ENCODE peak calls at places on chromosomes 12 and 14, in seven cellular contexts. V, E, W, U, J, P and X are unnamed samples.

GRCh38 chr14:100533647-100534485 is 53.4 kb downstream of the BEGAIN start:
- DNase-seq in V (peak; percentile 3), E (peak; percentile 43), W (peak; percentile 65), U (no peak), J (no peak), P (peak; percentile 48), X (no peak)

GRCh38 chr12:67939611-67940010 is 49.6 kb upstream of the IFNG-AS1 start:
- DNase-seq in V (no peak), E (no peak), W (no peak), U (no peak), J (no peak), P (no peak), X (no peak)

GRCh38 chr12:56462565-56462964 is 5.8 kb upstream of the SPRYD4 start:
- DNase-seq in V (no peak), E (no peak), W (no peak), U (no peak), J (peak; percentile 88), P (no peak), X (no peak)

GRCh38 chr12:121489874-121490273 is 90.0 kb downstream of the RNF34 start:
- DNase-seq in V (no peak), E (no peak), W (no peak), U (no peak), J (no peak), P (no peak), X (no peak)

GRCh38 chr14:104096751-104097700 is 11.5 kb downstream of the ASPG start:
- DNase-seq in V (no peak), E (peak; percentile 42), W (peak; percentile 28), U (no peak), J (peak; percentile 56), P (peak; percentile 42), X (no peak)

GRCh38 chr14:92486881-92487280 is 26.7 kb upstream of the RIN3 start:
- DNase-seq in V (no peak), E (no peak), W (no peak), U (no peak), J (no peak), P (no peak), X (no peak)

GRCh38 chr12:94872671-94873367 is 130.7 kb downstream of the NDUFA12 start:
- DNase-seq in V (no peak), E (no peak), W (no peak), U (no peak), J (peak; percentile 44), P (no peak), X (no peak)

GRCh38 chr14:63039800-63040380 is 5.4 kb downstream of the KCNH5 start:
- DNase-seq in V (no peak), E (no peak), W (no peak), U (peak; percentile 27), J (peak; percentile 85), P (no peak), X (no peak)

GRCh38 chr14:53902307-53902706 is 54.3 kb downstream of the BMP4 start:
- DNase-seq in V (no peak), E (no peak), W (no peak), U (no peak), J (no peak), P (no peak), X (no peak)

GRCh38 chr14:75013290-75013689 is 10.6 kb downstream of the EIF2B2 start:
- DNase-seq in V (peak; percentile 30), E (peak; percentile 73), W (no peak), U (no peak), J (no peak), P (no peak), X (no peak)

GRCh38 chr12:96157427-96157826 is 36.7 kb upstream of the ELK3 start:
- DNase-seq in V (no peak), E (no peak), W (no peak), U (no peak), J (no peak), P (no peak), X (no peak)

GRCh38 chr12:115456946-115457689 is 773.1 kb upstream of the TBX3 start:
- DNase-seq in V (no peak), E (no peak), W (no peak), U (no peak), J (peak; percentile 67), P (no peak), X (no peak)

GRCh38 chr12:122005252-122005651 is 16.4 kb upstream of the BCL7A start:
- DNase-seq in V (no peak), E (peak; percentile 12), W (peak; percentile 12), U (no peak), J (no peak), P (no peak), X (no peak)

GRCh38 chr14:95220663-95221231 is 63.4 kb upstream of the DICER1 start:
- DNase-seq in V (no peak), E (no peak), W (no peak), U (no peak), J (peak; percentile 20), P (no peak), X (no peak)

GRCh38 chr12:91040356-91040755 is 17.5 kb downstream of the KERA start:
- DNase-seq in V (no peak), E (no peak), W (no peak), U (no peak), J (no peak), P (no peak), X (no peak)

GRCh38 chr12:124248862-124249825 is 45.7 kb upstream of the RFLNA start:
- DNase-seq in V (no peak), E (no peak), W (no peak), U (no peak), J (no peak), P (no peak), X (no peak)

GRCh38 chr14:98181768-98182167 is 1090.2 kb downstream of the BCL11B start:
- DNase-seq in V (no peak), E (no peak), W (no peak), U (no peak), J (no peak), P (no peak), X (no peak)
- H3K27ac ChIP-seq in V (no peak overlapping the region), E (no peak overlapping the region), W (no peak overlapping the region), U (peak overlapping the region; percentile 50), J (no peak overlapping the region), P (no peak overlapping the region), X (no peak overlapping the region)

GRCh38 chr12:11892065-11892391 is 178.7 kb upstream of the BCL2L14 start:
- DNase-seq in V (no peak), E (no peak), W (no peak), U (no peak), J (no peak), P (no peak), X (no peak)
- H3K27ac ChIP-seq in V (peak overlapping the region; percentile 39), E (no peak overlapping the region), W (no peak overlapping the region), U (no peak overlapping the region), J (no peak overlapping the region), P (no peak overlapping the region), X (no peak overlapping the region)

DNA sequence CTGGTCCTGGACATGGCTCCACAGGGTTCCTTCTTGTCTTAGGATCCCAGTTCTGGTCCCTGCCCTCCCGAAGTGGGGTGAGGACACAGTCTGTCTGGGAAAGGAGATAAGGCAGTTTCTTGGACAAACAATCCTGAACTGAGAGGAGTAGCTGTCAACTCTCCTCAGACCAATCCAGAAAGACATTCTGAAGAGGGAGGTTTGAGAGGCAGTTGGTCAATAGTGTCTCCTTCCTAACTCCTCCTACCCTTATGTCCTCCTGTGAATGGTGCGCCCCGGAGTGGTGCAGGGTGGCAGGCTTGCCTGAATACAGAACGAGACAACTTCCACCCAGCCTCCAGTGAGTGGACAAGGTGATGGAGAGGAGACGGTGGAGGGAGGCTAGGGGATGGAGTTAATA is 15.4 kb upstream of the ASIC1 start:
- DNase-seq in V (no peak), E (no peak), W (no peak), U (no peak), J (no peak), P (no peak), X (no peak)
- H3K27ac ChIP-seq in V (no peak overlapping the region), E (no peak overlapping the region), W (no peak overlapping the region), U (no peak overlapping the region), J (no peak overlapping the region), P (no peak overlapping the region), X (no peak overlapping the region)

GRCh38 chr12:131832393-131833231 is 4.4 kb downstream of the MMP17 start:
- DNase-seq in V (no peak), E (no peak), W (peak; percentile 51), U (no peak), J (no peak), P (peak; percentile 85), X (no peak)
- H3K27ac ChIP-seq in V (peak overlapping the region; percentile 19), E (no peak overlapping the region), W (peak overlapping the region; percentile 6), U (no peak overlapping the region), J (no peak overlapping the region), P (no peak overlapping the region), X (peak overlapping the region; percentile 78)

GRCh38 chr14:61564623-61565091 is 130.7 kb upstream of the HIF1A start:
- DNase-seq in V (no peak), E (no peak), W (no peak), U (no peak), J (no peak), P (no peak), X (no peak)

GRCh38 chr14:61562321-61563161 is 132.8 kb upstream of the HIF1A start:
- DNase-seq in V (no peak), E (no peak), W (no peak), U (no peak), J (no peak), P (no peak), X (peak; percentile 51)

GRCh38 chr14:61563880-61564622 is 131.3 kb upstream of the HIF1A start:
- DNase-seq in V (no peak), E (no peak), W (no peak), U (no peak), J (no peak), P (no peak), X (no peak)

GRCh38 chr14:61561657-61562276 is 133.5 kb upstream of the HIF1A start:
- DNase-seq in V (peak; percentile 82), E (peak; percentile 91), W (peak; percentile 66), U (no peak), J (no peak), P (peak; percentile 78), X (peak; percentile 30)

DNA sequence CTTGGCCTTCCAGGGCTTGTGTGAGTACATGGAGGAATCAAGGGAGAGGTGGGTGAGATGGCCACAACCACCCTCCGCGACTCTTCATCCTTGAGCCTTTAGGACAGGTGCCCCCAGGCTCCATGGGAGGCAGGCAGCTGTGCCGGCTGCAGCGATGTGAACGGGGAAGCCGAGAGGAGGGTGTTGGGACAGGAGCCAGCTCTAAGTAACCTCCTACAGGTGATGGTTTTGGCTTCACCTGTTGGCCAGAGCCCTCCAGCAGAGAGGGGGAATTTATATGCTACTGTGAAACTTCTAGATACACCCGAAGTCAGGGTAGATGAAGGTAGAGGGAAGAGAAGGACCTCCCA is 132.2 kb upstream of the HIF1A start:
- DNase-seq in V (no peak), E (no peak), W (no peak), U (no peak), J (no peak), P (no peak), X (no peak)
- H3K27ac ChIP-seq in V (no peak overlapping the region), E (no peak overlapping the region), W (no peak overlapping the region), U (no peak overlapping the region), J (no peak overlapping the region), P (peak overlapping the region; percentile 83), X (no peak overlapping the region)

DNA sequence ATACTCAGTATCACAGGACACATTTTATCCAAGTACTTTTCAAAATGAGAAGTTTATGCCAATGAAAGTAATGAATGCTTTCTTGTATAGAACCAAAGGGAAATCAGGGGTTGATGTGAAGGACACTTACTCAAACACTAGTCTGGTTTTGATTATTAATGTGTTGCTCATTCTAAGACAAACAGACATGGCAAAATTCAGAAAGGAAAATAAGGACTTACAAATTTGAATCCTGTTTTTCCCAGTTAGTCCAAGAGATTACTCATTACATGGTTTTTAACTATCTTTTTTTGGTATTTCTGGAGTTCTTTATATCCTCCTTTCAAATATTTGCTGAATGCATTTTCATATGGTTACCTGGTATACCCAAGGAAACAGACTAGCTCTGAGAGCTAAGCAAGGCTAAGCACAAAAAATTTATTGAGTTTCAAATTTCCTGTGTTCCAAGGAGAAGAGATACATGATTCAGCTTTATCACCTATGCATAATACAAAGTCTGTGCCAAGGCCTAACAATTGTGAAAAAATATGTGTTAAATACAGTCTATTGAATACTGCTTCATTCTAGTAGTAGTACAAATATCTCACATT is 103.8 kb upstream of the LGR5 start:
- DNase-seq in V (no peak), E (no peak), W (no peak), U (no peak), J (no peak), P (no peak), X (no peak)
- H3K27ac ChIP-seq in V (no peak overlapping the region), E (no peak overlapping the region), W (no peak overlapping the region), U (no peak overlapping the region), J (no peak overlapping the region), P (no peak overlapping the region), X (no peak overlapping the region)